ENCODE peak calls at places on chromosome 11, in four cellular contexts. One of them, this sample, is unnamed.

GRCh38 chr11:78742430-78742829 is 167.8 kb upstream of the NARS2 start:
- DNase-seq in K562: no peak
- DNase-seq in HepG2: no peak
- DNase-seq in GM12878: no peak
- DNase-seq in this sample: no peak

GRCh38 chr11:13970986-13971385 is 8.5 kb downstream of the SPON1 start:
- DNase-seq in K562: no peak
- DNase-seq in HepG2: peak; percentile 30
- DNase-seq in GM12878: no peak
- DNase-seq in this sample: no peak

GRCh38 chr11:13143486-13144297 is 133.9 kb upstream of the BMAL1 start:
- DNase-seq in K562: no peak
- DNase-seq in HepG2: no peak
- DNase-seq in GM12878: no peak
- DNase-seq in this sample: no peak

GRCh38 chr11:117789241-117789640 is 7.8 kb downstream of the DSCAML1 start:
- DNase-seq in K562: no peak
- DNase-seq in HepG2: no peak
- DNase-seq in GM12878: no peak
- DNase-seq in this sample: no peak

GRCh38 chr11:15885913-15886698 is 470.2 kb downstream of the SOX6 start:
- DNase-seq in K562: no peak
- DNase-seq in HepG2: no peak
- DNase-seq in GM12878: no peak
- DNase-seq in this sample: no peak

GRCh38 chr11:135033545-135033944 is 621.5 kb upstream of the B3GAT1 start:
- DNase-seq in K562: no peak
- DNase-seq in HepG2: peak; percentile 6
- DNase-seq in GM12878: no peak
- DNase-seq in this sample: peak; percentile 26

GRCh38 chr11:134955281-134955680 is 543.2 kb upstream of the B3GAT1 start:
- DNase-seq in K562: no peak
- DNase-seq in HepG2: no peak
- DNase-seq in GM12878: no peak
- DNase-seq in this sample: no peak

GRCh38 chr11:5698281-5698680 is 8.7 kb downstream of the TRIM22 start:
- DNase-seq in K562: no peak
- DNase-seq in HepG2: no peak
- DNase-seq in GM12878: no peak
- DNase-seq in this sample: no peak

GRCh38 chr11:100574894-100575769 is 112.0 kb upstream of the ARHGAP42 start:
- DNase-seq in K562: no peak
- DNase-seq in HepG2: peak; percentile 6
- DNase-seq in GM12878: no peak
- DNase-seq in this sample: no peak

GRCh38 chr11:22349446-22349845 is 11.3 kb downstream of the SLC17A6 start:
- DNase-seq in K562: no peak
- DNase-seq in HepG2: no peak
- DNase-seq in GM12878: no peak
- DNase-seq in this sample: no peak

GRCh38 chr11:72111300-72111699 is 1.2 kb downstream of the ANAPC15 start:
- DNase-seq in K562: no peak
- DNase-seq in HepG2: no peak
- DNase-seq in GM12878: no peak
- DNase-seq in this sample: no peak

GRCh38 chr11:19117760-19118097 is 761 bp downstream of the ZDHHC13 start:
- DNase-seq in K562: no peak
- DNase-seq in HepG2: no peak
- DNase-seq in GM12878: no peak
- DNase-seq in this sample: no peak

GRCh38 chr11:10778217-10778970 is 27.3 kb downstream of the CTR9 start:
- DNase-seq in K562: no peak
- DNase-seq in HepG2: no peak
- DNase-seq in GM12878: no peak
- DNase-seq in this sample: no peak

GRCh38 chr11:29750392-29750791 is 266.4 kb downstream of the KCNA4 start:
- DNase-seq in K562: no peak
- DNase-seq in HepG2: no peak
- DNase-seq in GM12878: no peak
- DNase-seq in this sample: no peak

GRCh38 chr11:72569966-72570892 is 104.0 kb downstream of the PDE2A start:
- DNase-seq in K562: no peak
- DNase-seq in HepG2: no peak
- DNase-seq in GM12878: no peak
- DNase-seq in this sample: no peak

GRCh38 chr11:8055111-8055835 is 25.7 kb upstream of the TUB start:
- DNase-seq in K562: no peak
- DNase-seq in HepG2: no peak
- DNase-seq in GM12878: no peak
- DNase-seq in this sample: no peak

GRCh38 chr11:77851513-77851912 is 30.6 kb downstream of the AAMDC start:
- DNase-seq in K562: no peak
- DNase-seq in HepG2: no peak
- DNase-seq in GM12878: no peak
- DNase-seq in this sample: no peak

GRCh38 chr11:19344661-19345518 is 104.1 kb upstream of the E2F8 start:
- DNase-seq in K562: no peak
- DNase-seq in HepG2: no peak
- DNase-seq in GM12878: no peak
- DNase-seq in this sample: peak; percentile 49

GRCh38 chr11:41334007-41334933 is 125.2 kb downstream of the LRRC4C start:
- DNase-seq in K562: no peak
- DNase-seq in HepG2: no peak
- DNase-seq in GM12878: no peak
- DNase-seq in this sample: no peak

GRCh38 chr11:40722179-40722795 is 737.2 kb downstream of the LRRC4C start:
- DNase-seq in K562: peak; percentile 7
- DNase-seq in HepG2: peak; percentile 15
- DNase-seq in GM12878: no peak
- DNase-seq in this sample: peak; percentile 28

GRCh38 chr11:85941380-85941973 is 86.3 kb downstream of the CCDC83 start:
- DNase-seq in K562: peak; percentile 47
- DNase-seq in HepG2: peak; percentile 56
- DNase-seq in GM12878: no peak
- DNase-seq in this sample: peak; percentile 65

GRCh38 chr11:125123947-125124633 is 12.7 kb upstream of the TMEM218 start:
- DNase-seq in K562: peak; percentile 49
- DNase-seq in HepG2: peak; percentile 73
- DNase-seq in GM12878: no peak
- DNase-seq in this sample: peak; percentile 61

GRCh38 chr11:72278911-72279310 is 34.9 kb upstream of the PHOX2A start:
- DNase-seq in K562: no peak
- DNase-seq in HepG2: no peak
- DNase-seq in GM12878: no peak
- DNase-seq in this sample: no peak

GRCh38 chr11:34827239-34827638 is 88.9 kb downstream of the APIP start:
- DNase-seq in K562: no peak
- DNase-seq in HepG2: no peak
- DNase-seq in GM12878: no peak
- DNase-seq in this sample: no peak

GRCh38 chr11:131042041-131042390 is 125.7 kb upstream of the SNX19 start:
- DNase-seq in K562: no peak
- DNase-seq in HepG2: no peak
- DNase-seq in GM12878: no peak
- DNase-seq in this sample: no peak

GRCh38 chr11:134939046-134939445 is 527.0 kb upstream of the B3GAT1 start:
- DNase-seq in K562: no peak
- DNase-seq in HepG2: no peak
- DNase-seq in GM12878: no peak
- DNase-seq in this sample: no peak

GRCh38 chr11:106389096-106389495 is 311.6 kb downstream of the AASDHPPT start:
- DNase-seq in K562: no peak
- DNase-seq in HepG2: no peak
- DNase-seq in GM12878: no peak
- DNase-seq in this sample: no peak

GRCh38 chr11:64444838-64445441 is 86.0 kb downstream of the RPS6KA4 start:
- DNase-seq in K562: peak; percentile 56
- DNase-seq in HepG2: no peak
- DNase-seq in GM12878: no peak
- DNase-seq in this sample: peak; percentile 36

GRCh38 chr11:111297696-111298095 is 650 bp upstream of the POU2AF3 start:
- DNase-seq in K562: no peak
- DNase-seq in HepG2: no peak
- DNase-seq in GM12878: no peak
- DNase-seq in this sample: no peak

GRCh38 chr11:127627629-127628462 is 627.3 kb upstream of the KIRREL3 start:
- DNase-seq in K562: no peak
- DNase-seq in HepG2: no peak
- DNase-seq in GM12878: no peak
- DNase-seq in this sample: no peak
- TF ChIP-seq FOXM1 in K562: no peak
- TF ChIP-seq FOXM1 in HepG2: no peak
- TF ChIP-seq FOXM1 in GM12878: no peak
- TF ChIP-seq FOXM1 in this sample: no peak

DNA sequence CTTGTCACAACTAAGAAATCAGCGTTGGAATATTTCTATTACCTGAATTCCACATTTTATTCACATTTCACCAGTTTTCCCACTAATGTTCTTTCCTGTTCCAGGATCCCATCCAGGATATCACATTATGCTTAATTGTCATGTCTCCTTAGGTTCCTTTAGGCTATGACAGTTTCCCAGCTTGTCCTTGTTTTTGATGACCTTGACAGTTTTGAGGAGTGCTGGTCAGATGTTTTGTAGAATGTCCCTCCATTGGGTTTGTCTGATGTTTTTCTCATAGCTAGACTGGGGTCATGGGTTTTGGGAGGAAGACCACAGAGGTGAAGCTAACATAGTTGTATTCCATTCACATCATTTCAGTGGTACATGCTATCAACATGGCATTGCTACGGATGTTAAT is 80.8 kb upstream of the HEPHL1 start:
- DNase-seq in K562: no peak
- DNase-seq in HepG2: no peak
- DNase-seq in GM12878: no peak
- DNase-seq in this sample: no peak
- TF ChIP-seq TARDBP in K562: no peak
- TF ChIP-seq TARDBP in HepG2: no peak
- TF ChIP-seq TARDBP in GM12878: no peak
- TF ChIP-seq TARDBP in this sample: no peak

GRCh38 chr11:66050581-66051231 is 1.5 kb upstream of the SF3B2 start:
- DNase-seq in K562: no peak
- DNase-seq in HepG2: no peak
- DNase-seq in GM12878: no peak
- DNase-seq in this sample: no peak
- TF ChIP-seq FOXM1 in K562: no peak
- TF ChIP-seq FOXM1 in HepG2: no peak
- TF ChIP-seq FOXM1 in GM12878: no peak
- TF ChIP-seq FOXM1 in this sample: no peak

DNA sequence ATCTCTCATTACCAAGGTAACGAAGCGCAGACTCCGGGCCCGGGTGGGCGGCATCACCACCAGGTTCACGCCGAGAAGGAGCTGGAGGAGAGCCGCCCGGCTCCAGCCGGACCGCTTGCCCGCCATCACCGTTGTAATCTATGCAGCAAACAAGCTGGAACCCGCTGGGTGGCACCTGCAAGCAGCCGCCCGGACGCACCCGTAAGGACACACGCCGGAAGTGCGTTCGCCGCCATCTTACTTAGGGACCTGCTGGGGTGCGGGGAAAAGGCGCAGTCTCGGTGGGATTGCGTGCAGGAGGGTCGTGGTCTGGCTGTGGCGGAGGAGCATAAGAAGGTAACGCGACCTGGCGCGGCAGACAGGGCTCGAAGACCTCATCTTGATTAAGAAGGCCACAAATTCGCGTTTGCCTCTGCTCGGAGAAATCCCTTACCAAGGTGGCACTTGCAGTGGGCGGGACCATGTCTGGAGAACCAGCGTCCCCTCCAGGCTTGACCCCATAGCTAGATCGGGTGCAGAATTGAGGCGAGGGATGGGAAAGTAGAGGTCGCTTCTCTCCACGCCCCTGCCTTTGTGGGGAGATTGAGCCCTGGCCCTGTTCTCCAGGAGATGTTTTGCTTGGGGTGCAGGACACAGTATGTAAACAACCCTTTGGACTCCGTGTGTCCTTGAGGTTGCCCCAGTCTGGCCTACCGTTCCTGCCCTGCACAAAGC is at the start of gene ACP2:
- DNase-seq in K562: peak; percentile 85
- DNase-seq in HepG2: peak; percentile 85
- DNase-seq in GM12878: peak; percentile 64
- DNase-seq in this sample: peak; percentile 89
- TF ChIP-seq TARDBP in K562: peak; percentile 89
- TF ChIP-seq TARDBP in HepG2: peak; percentile 81
- TF ChIP-seq TARDBP in GM12878: peak; percentile 92
- TF ChIP-seq TARDBP in this sample: no peak

GRCh38 chr11:110184974-110185597 is 91.9 kb downstream of the ZC3H12C start:
- DNase-seq in K562: no peak
- DNase-seq in HepG2: peak; percentile 14
- DNase-seq in GM12878: no peak
- DNase-seq in this sample: no peak
- TF ChIP-seq FOXM1 in K562: no peak
- TF ChIP-seq FOXM1 in HepG2: no peak
- TF ChIP-seq FOXM1 in GM12878: no peak
- TF ChIP-seq FOXM1 in this sample: no peak

GRCh38 chr11:25065711-25066110 is 568.9 kb downstream of the LUZP2 start:
- DNase-seq in K562: no peak
- DNase-seq in HepG2: no peak
- DNase-seq in GM12878: no peak
- DNase-seq in this sample: no peak
- TF ChIP-seq TARDBP in K562: no peak
- TF ChIP-seq TARDBP in HepG2: no peak
- TF ChIP-seq TARDBP in GM12878: no peak
- TF ChIP-seq TARDBP in this sample: no peak

DNA sequence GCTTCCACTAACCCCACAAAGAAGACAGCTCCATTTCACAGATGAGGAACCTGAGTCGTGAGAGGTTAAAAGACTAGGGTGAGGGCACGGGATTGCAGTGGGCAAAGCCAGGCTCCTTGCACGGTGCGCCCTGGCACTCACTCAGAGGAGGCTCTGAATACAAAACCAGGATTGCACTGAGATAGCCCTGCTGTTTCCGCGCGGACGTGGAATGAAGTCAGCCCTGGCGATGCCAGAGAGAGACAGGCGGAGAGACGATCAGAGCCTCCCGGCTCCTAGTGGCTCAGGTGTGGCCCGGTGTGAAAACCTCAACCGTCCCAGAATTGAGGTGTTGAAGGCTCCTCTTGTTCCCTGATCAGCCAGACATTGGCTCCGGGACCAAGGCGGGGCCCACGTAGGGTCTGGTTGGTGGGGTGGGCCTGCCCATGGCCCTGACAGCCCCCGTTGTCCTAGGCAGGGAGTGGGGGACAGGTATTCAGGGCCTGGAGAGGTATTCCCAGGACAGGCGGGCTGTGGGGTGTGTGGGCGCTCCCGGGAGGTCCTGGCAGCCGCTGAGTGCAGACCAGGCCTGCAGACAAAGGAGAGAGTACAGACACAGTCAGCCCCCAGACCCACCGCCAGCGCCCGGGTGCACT is 43.1 kb upstream of the LINC01488 start:
- DNase-seq in K562: no peak
- DNase-seq in HepG2: no peak
- DNase-seq in GM12878: no peak
- DNase-seq in this sample: no peak
- TF ChIP-seq FOXM1 in K562: no peak
- TF ChIP-seq FOXM1 in HepG2: no peak
- TF ChIP-seq FOXM1 in GM12878: no peak
- TF ChIP-seq FOXM1 in this sample: no peak

This sample was measured in HEK293T.